ENCODE peak calls at places on chromosome 1, in nine cellular contexts. C, M, N, S, A, O, E, H and Q are unnamed samples.

GRCh38 chr1:27632387-27633297 is 2.3 kb downstream of the FGR start:
- DNase-seq in C (peak), M (peak), N (peak), S (no peak), A (peak), O (peak), E (no peak), H (no peak), Q (no peak)

GRCh38 chr1:54965624-54966340 is 14.6 kb upstream of the TMEM61 start:
- DNase-seq in C (no peak), M (no peak), N (peak), S (no peak), A (no peak), O (peak), E (no peak), H (no peak), Q (peak)

GRCh38 chr1:40341509-40342380 is 24.7 kb upstream of the COL9A2 start:
- DNase-seq in C (peak), M (no peak), N (no peak), S (no peak), A (peak), O (no peak), E (no peak), H (no peak), Q (no peak)

GRCh38 chr1:179955318-179955638 is 668 bp downstream of the CEP350 start:
- DNase-seq in C (no peak), M (no peak), N (no peak), S (no peak), A (no peak), O (no peak), E (no peak), H (no peak), Q (no peak)

GRCh38 chr1:98732985-98733781 is 71.7 kb downstream of the SNX7 start:
- DNase-seq in C (no peak), M (no peak), N (no peak), S (no peak), A (no peak), O (no peak), E (no peak), H (no peak), Q (no peak)

GRCh38 chr1:68904472-68904871 is 407.6 kb upstream of the DEPDC1 start:
- DNase-seq in C (no peak), M (no peak), N (no peak), S (no peak), A (no peak), O (no peak), E (no peak), H (no peak), Q (no peak)

GRCh38 chr1:227885135-227885647 is 62.5 kb downstream of the WNT9A start:
- DNase-seq in C (no peak), M (no peak), N (peak), S (peak), A (peak), O (no peak), E (no peak), H (peak), Q (peak)

GRCh38 chr1:22471078-22471477 is 19.4 kb downstream of the ZBTB40 start:
- DNase-seq in C (no peak), M (no peak), N (no peak), S (no peak), A (no peak), O (no peak), E (no peak), H (no peak), Q (no peak)

GRCh38 chr1:41532206-41532975 is 47.9 kb upstream of the EDN2 start:
- DNase-seq in C (no peak), M (no peak), N (peak), S (no peak), A (no peak), O (no peak), E (no peak), H (no peak), Q (peak)